ENCODE peak calls at places on chromosomes 6 and 20, in eight cellular contexts. One of them, this sample, is unnamed.
A peak's percentile ranks its signal among the peaks of the same experiment; 100 is the strongest.

GRCh38 chr6:163443985-163444553 is 29.6 kb downstream of the QKI start:
- DNase-seq in esophagus squamous epithelium: no peak
- DNase-seq in SHP77: no peak
- DNase-seq in LHCN-M2: no peak
- DNase-seq in glutamatergic neuron: no peak
- DNase-seq in A549: peak; percentile 15
- DNase-seq in HFF-Myc: no peak
- DNase-seq in nephron progenitor cell: no peak
- DNase-seq in this sample: no peak

GRCh38 chr6:159203304-159204005 is 34.3 kb downstream of the FNDC1 start:
- DNase-seq in HFF-Myc: peak; percentile 20
- DNase-seq in SHP77: no peak
- DNase-seq in nephron progenitor cell: no peak
- DNase-seq in esophagus squamous epithelium: no peak
- DNase-seq in glutamatergic neuron: no peak
- DNase-seq in LHCN-M2: peak; percentile 80
- DNase-seq in A549: no peak
- DNase-seq in this sample: peak; percentile 71

GRCh38 chr6:153038378-153038777 is 35.9 kb upstream of the MTRF1L start:
- DNase-seq in glutamatergic neuron: no peak
- DNase-seq in SHP77: no peak
- DNase-seq in esophagus squamous epithelium: no peak
- DNase-seq in LHCN-M2: peak; percentile 88
- DNase-seq in A549: no peak
- DNase-seq in nephron progenitor cell: no peak
- DNase-seq in HFF-Myc: no peak
- DNase-seq in this sample: peak; percentile 44

GRCh38 chr20:22946594-22946993 is 88.5 kb upstream of the SSTR4 start:
- DNase-seq in esophagus squamous epithelium: no peak
- DNase-seq in nephron progenitor cell: no peak
- DNase-seq in A549: no peak
- DNase-seq in LHCN-M2: no peak
- DNase-seq in HFF-Myc: no peak
- DNase-seq in SHP77: no peak
- DNase-seq in glutamatergic neuron: no peak
- DNase-seq in this sample: no peak

GRCh38 chr6:169073311-169073710 is 180.3 kb downstream of the THBS2 start:
- DNase-seq in glutamatergic neuron: no peak
- DNase-seq in LHCN-M2: peak; percentile 90
- DNase-seq in SHP77: no peak
- DNase-seq in esophagus squamous epithelium: no peak
- DNase-seq in HFF-Myc: no peak
- DNase-seq in A549: no peak
- DNase-seq in nephron progenitor cell: no peak
- DNase-seq in this sample: no peak

GRCh38 chr6:36285187-36285612 is 15.3 kb downstream of the PNPLA1 start:
- DNase-seq in esophagus squamous epithelium: no peak
- DNase-seq in SHP77: no peak
- DNase-seq in HFF-Myc: no peak
- DNase-seq in nephron progenitor cell: peak; percentile 61
- DNase-seq in A549: no peak
- DNase-seq in glutamatergic neuron: peak; percentile 76
- DNase-seq in LHCN-M2: no peak
- DNase-seq in this sample: no peak

GRCh38 chr6:13541496-13541895 is 32.9 kb upstream of the SIRT5 start:
- DNase-seq in SHP77: no peak
- DNase-seq in esophagus squamous epithelium: no peak
- DNase-seq in HFF-Myc: no peak
- DNase-seq in glutamatergic neuron: no peak
- DNase-seq in A549: no peak
- DNase-seq in LHCN-M2: no peak
- DNase-seq in nephron progenitor cell: no peak
- DNase-seq in this sample: no peak

GRCh38 chr6:63442870-63443269 is 123.1 kb upstream of the LGSN start:
- DNase-seq in SHP77: no peak
- DNase-seq in LHCN-M2: no peak
- DNase-seq in esophagus squamous epithelium: no peak
- DNase-seq in HFF-Myc: no peak
- DNase-seq in glutamatergic neuron: no peak
- DNase-seq in A549: no peak
- DNase-seq in nephron progenitor cell: no peak
- DNase-seq in this sample: no peak

GRCh38 chr20:49446808-49447207 is 35.7 kb downstream of the KCNB1 start:
- DNase-seq in SHP77: no peak
- DNase-seq in esophagus squamous epithelium: no peak
- DNase-seq in nephron progenitor cell: peak; percentile 45
- DNase-seq in glutamatergic neuron: peak; percentile 57
- DNase-seq in A549: no peak
- DNase-seq in HFF-Myc: no peak
- DNase-seq in LHCN-M2: peak; percentile 22
- DNase-seq in this sample: no peak

GRCh38 chr6:116543149-116543548 is 2.3 kb downstream of the TRAPPC3L start:
- DNase-seq in A549: no peak
- DNase-seq in glutamatergic neuron: no peak
- DNase-seq in esophagus squamous epithelium: no peak
- DNase-seq in SHP77: no peak
- DNase-seq in LHCN-M2: no peak
- DNase-seq in nephron progenitor cell: no peak
- DNase-seq in HFF-Myc: no peak
- DNase-seq in this sample: peak; percentile 68

GRCh38 chr6:39926668-39927067 is 7.6 kb downstream of the MOCS1 start:
- DNase-seq in LHCN-M2: no peak
- DNase-seq in A549: no peak
- DNase-seq in SHP77: no peak
- DNase-seq in glutamatergic neuron: no peak
- DNase-seq in nephron progenitor cell: no peak
- DNase-seq in HFF-Myc: no peak
- DNase-seq in esophagus squamous epithelium: no peak
- DNase-seq in this sample: peak; percentile 24

GRCh38 chr20:46214831-46215488 is 93.3 kb downstream of the CDH22 start:
- DNase-seq in esophagus squamous epithelium: no peak
- DNase-seq in glutamatergic neuron: no peak
- DNase-seq in nephron progenitor cell: no peak
- DNase-seq in A549: no peak
- DNase-seq in LHCN-M2: peak; percentile 20
- DNase-seq in SHP77: no peak
- DNase-seq in HFF-Myc: no peak
- DNase-seq in this sample: no peak

GRCh38 chr6:72552938-72553337 is 68.9 kb upstream of the KCNQ5 start:
- DNase-seq in glutamatergic neuron: no peak
- DNase-seq in LHCN-M2: peak; percentile 87
- DNase-seq in nephron progenitor cell: no peak
- DNase-seq in SHP77: peak; percentile 65
- DNase-seq in A549: no peak
- DNase-seq in HFF-Myc: no peak
- DNase-seq in esophagus squamous epithelium: no peak
- DNase-seq in this sample: peak; percentile 44

GRCh38 chr6:63589955-63590411 is 17.7 kb downstream of the LOC128125822 start:
- DNase-seq in SHP77: peak; percentile 7
- DNase-seq in nephron progenitor cell: no peak
- DNase-seq in esophagus squamous epithelium: no peak
- DNase-seq in HFF-Myc: no peak
- DNase-seq in glutamatergic neuron: no peak
- DNase-seq in A549: no peak
- DNase-seq in LHCN-M2: no peak
- DNase-seq in this sample: no peak

GRCh38 chr6:25215881-25216280 is 63.3 kb upstream of the CARMIL1 start:
- DNase-seq in glutamatergic neuron: no peak
- DNase-seq in HFF-Myc: no peak
- DNase-seq in esophagus squamous epithelium: no peak
- DNase-seq in A549: no peak
- DNase-seq in nephron progenitor cell: no peak
- DNase-seq in SHP77: no peak
- DNase-seq in LHCN-M2: no peak
- DNase-seq in this sample: peak; percentile 32

This sample was measured in mammary epithelial cell.